ENCODE peak calls at places on chromosomes 16 and 17, in seven cellular contexts. P, J, W, V, E, L and T are unnamed samples.

GRCh38 chr16:24125199-24125598 is 130.9 kb upstream of the CACNG3 start:
- DNase-seq in P (no peak), J (no peak), W (no peak), V (no peak), E (no peak), L (no peak), T (no peak)

GRCh38 chr16:80804451-80805383 is at the start of gene CDYL2:
- DNase-seq in P (peak), J (no peak), W (peak), V (peak), E (no peak), L (no peak), T (no peak)

GRCh38 chr17:69012895-69013805 is 47.6 kb downstream of the ABCA9 start:
- DNase-seq in P (no peak), J (peak), W (peak), V (no peak), E (no peak), L (peak), T (no peak)

GRCh38 chr17:82333279-82334171 is at the start of gene SECTM1:
- DNase-seq in P (no peak), J (peak), W (peak), V (no peak), E (no peak), L (no peak), T (peak)

GRCh38 chr16:85444879-85445778 is 168.0 kb upstream of the GSE1 start:
- DNase-seq in P (no peak), J (no peak), W (no peak), V (no peak), E (no peak), L (no peak), T (no peak)

GRCh38 chr17:7853693-7854043 is 1.2 kb upstream of the TMEM88 start:
- DNase-seq in P (peak), J (no peak), W (no peak), V (no peak), E (no peak), L (no peak), T (no peak)

GRCh38 chr16:9607512-9608230 is 516.2 kb downstream of the HAPSTR1 start:
- DNase-seq in P (no peak), J (no peak), W (no peak), V (no peak), E (no peak), L (no peak), T (no peak)

GRCh38 chr17:39208893-39209292 is 8.8 kb downstream of the RPL19 start:
- DNase-seq in P (no peak), J (no peak), W (no peak), V (no peak), E (peak), L (peak), T (no peak)

GRCh38 chr16:65083181-65083845 is 38.5 kb downstream of the CDH11 start:
- DNase-seq in P (no peak), J (no peak), W (peak), V (no peak), E (no peak), L (no peak), T (no peak)

GRCh38 chr16:79272141-79272577 is 328.4 kb downstream of the MAF start:
- DNase-seq in P (peak), J (no peak), W (no peak), V (peak), E (no peak), L (no peak), T (no peak)

GRCh38 chr17:13273744-13274295 is 256.0 kb upstream of the ELAC2 start:
- DNase-seq in P (no peak), J (no peak), W (peak), V (no peak), E (no peak), L (no peak), T (no peak)